ENCODE peak calls at places on chromosomes 1 and 21, in four cellular contexts. T is hepatocyte, W is uterus, V is breast epithelium. E is an unnamed sample.

GRCh38 chr1:154351363-154352068 is 26.2 kb downstream of the ATP8B2 start:
- DNase-seq in T (peak; percentile 65), W (no peak), V (no peak), E (no peak)

GRCh38 chr1:40648928-40649591 is 16.4 kb downstream of the RIMS3 start:
- DNase-seq in T (no peak), W (no peak), V (no peak), E (no peak)

GRCh38 chr1:227855687-227856086 is 40.2 kb downstream of the PRSS38 start:
- DNase-seq in T (no peak), W (no peak), V (no peak), E (no peak)

GRCh38 chr1:56045062-56045461 is 534.3 kb downstream of the PLPP3 start:
- DNase-seq in T (no peak), W (no peak), V (no peak), E (no peak)

GRCh38 chr1:198496216-198497143 is 44.0 kb downstream of the ATP6V1G3 start:
- DNase-seq in T (no peak), W (no peak), V (no peak), E (peak; percentile 80)

GRCh38 chr1:216457356-216457755 is 34.1 kb upstream of the USH2A start:
- DNase-seq in T (no peak), W (no peak), V (no peak), E (peak; percentile 35)

GRCh38 chr21:44846485-44847260 is 26.8 kb downstream of the PTTG1IP start:
- DNase-seq in T (peak; percentile 45), W (no peak), V (peak; percentile 53), E (peak; percentile 64)

GRCh38 chr1:93079685-93080141 is 630 bp downstream of the MTF2 start:
- DNase-seq in T (peak; percentile 42), W (peak; percentile 23), V (no peak), E (no peak)

GRCh38 chr1:14055442-14056225 is 355.6 kb downstream of the PRDM2 start:
- DNase-seq in T (peak; percentile 26), W (no peak), V (no peak), E (peak; percentile 2)

GRCh38 chr1:223020770-223021169 is 122.3 kb downstream of the TLR5 start:
- DNase-seq in T (no peak), W (no peak), V (no peak), E (no peak)

GRCh38 chr1:201827321-201828281 is 1.4 kb upstream of the IPO9 start:
- DNase-seq in T (no peak), W (no peak), V (no peak), E (no peak)

GRCh38 chr1:226586650-226587443 is 38.3 kb downstream of the STUM start:
- DNase-seq in T (no peak), W (no peak), V (no peak), E (no peak)

GRCh38 chr1:3307359-3307758 is 147.1 kb upstream of the ARHGEF16 start:
- DNase-seq in T (no peak), W (no peak), V (no peak), E (no peak)

GRCh38 chr1:216596298-216596947 is 126.8 kb downstream of the ESRRG start:
- DNase-seq in T (no peak), W (no peak), V (no peak), E (no peak)

GRCh38 chr1:197285526-197286217 is 17.6 kb downstream of the CRB1 start:
- DNase-seq in T (peak; percentile 42), W (no peak), V (no peak), E (no peak)

GRCh38 chr1:173015629-173016028 is 35.1 kb downstream of the TNFSF18 start:
- DNase-seq in T (no peak), W (no peak), V (no peak), E (no peak)

GRCh38 chr1:15803380-15803779 is 4.1 kb downstream of the UQCRHL start:
- DNase-seq in T (peak; percentile 48), W (no peak), V (no peak), E (no peak)

GRCh38 chr21:39668369-39668768 is 55.6 kb downstream of the B3GALT5 start:
- DNase-seq in T (no peak), W (no peak), V (no peak), E (no peak)

GRCh38 chr1:950881-951280 is 8.2 kb downstream of the NOC2L start:
- DNase-seq in T (no peak), W (no peak), V (no peak), E (no peak)

GRCh38 chr1:944341-945325 is 14.4 kb downstream of the NOC2L start:
- DNase-seq in T (no peak), W (peak; percentile 83), V (no peak), E (peak; percentile 95)

GRCh38 chr1:950268-950667 is 8.8 kb downstream of the NOC2L start:
- DNase-seq in T (no peak), W (no peak), V (no peak), E (no peak)

GRCh38 chr1:945910-946565 is 13.0 kb downstream of the NOC2L start:
- DNase-seq in T (no peak), W (no peak), V (no peak), E (no peak)

GRCh38 chr1:947958-948357 is 11.1 kb downstream of the NOC2L start:
- DNase-seq in T (no peak), W (no peak), V (no peak), E (no peak)
- TF ChIP-seq CTCF in T (no peak), W (no peak), V (no peak), E (no peak)

GRCh38 chr1:163799190-163799805 is 477.5 kb downstream of the NUF2 start:
- DNase-seq in T (no peak), W (no peak), V (no peak), E (no peak)
- H3K4me1 ChIP-seq in T (no peaks in the 10 kb centered on the region), W (no peaks in the 10 kb centered on the region), V (no peaks in the 10 kb centered on the region), E (no peaks in the 10 kb centered on the region)

GRCh38 chr1:18554101-18554500 is 73.4 kb downstream of the KLHDC7A start:
- DNase-seq in T (no peak), W (no peak), V (no peak), E (no peak)

GRCh38 chr1:18555036-18555435 is 74.3 kb downstream of the KLHDC7A start:
- DNase-seq in T (no peak), W (no peak), V (no peak), E (no peak)

GRCh38 chr1:18554597-18554996 is 73.9 kb downstream of the KLHDC7A start:
- DNase-seq in T (no peak), W (no peak), V (no peak), E (no peak)

GRCh38 chr1:18557621-18558465 is 72.8 kb upstream of the PAX7 start:
- DNase-seq in T (peak; percentile 60), W (no peak), V (no peak), E (no peak)

GRCh38 chr1:18556364-18556763 is 74.3 kb upstream of the PAX7 start:
- DNase-seq in T (no peak), W (no peak), V (no peak), E (peak; percentile 5)
- TF ChIP-seq CTCF in T (peak; percentile 37), W (no peak), V (no peak), E (peak; percentile 20)

GRCh38 chr21:33944185-33944763 is 28.7 kb upstream of the ATP5PO start:
- DNase-seq in T (no peak), W (no peak), V (no peak), E (no peak)
- H3K4me1 ChIP-seq in T (peaks cover 26% of the 10 kb centered on the region), W (no peaks in the 10 kb centered on the region), V (peaks cover 9% of the 10 kb centered on the region), E (peaks cover 14% of the 10 kb centered on the region)

GRCh38 chr1:11352058-11352715 is 79.2 kb downstream of the UBIAD1 start:
- DNase-seq in T (no peak), W (no peak), V (no peak), E (no peak)
- TF ChIP-seq CTCF in T (no peak), W (no peak), V (no peak), E (no peak)

E was measured in fibroblast of lung.